ENCODE peak calls at places on chromosomes 4 and X, in six cellular contexts. One of them, this sample, is unnamed.

GRCh38 chr4:8730681-8731080 is 138.1 kb downstream of the CPZ start:
- DNase-seq in neuronal stem cell: no peak
- DNase-seq in CD8-positive, alpha-beta T cell: no peak
- DNase-seq in mesenchymal stem cell: no peak
- DNase-seq in uterus: no peak
- DNase-seq in lower lobe of right lung: peak; percentile 27
- DNase-seq in this sample: no peak

GRCh38 chr4:146179784-146180405 is 4.4 kb downstream of the LSM6 start:
- DNase-seq in CD8-positive, alpha-beta T cell: no peak
- DNase-seq in uterus: no peak
- DNase-seq in neuronal stem cell: no peak
- DNase-seq in mesenchymal stem cell: no peak
- DNase-seq in lower lobe of right lung: no peak
- DNase-seq in this sample: no peak

GRCh38 chr4:106301393-106302084 is 14.5 kb downstream of the TBCK start:
- DNase-seq in CD8-positive, alpha-beta T cell: no peak
- DNase-seq in neuronal stem cell: no peak
- DNase-seq in uterus: no peak
- DNase-seq in lower lobe of right lung: no peak
- DNase-seq in mesenchymal stem cell: no peak
- DNase-seq in this sample: no peak

GRCh38 chr4:141642068-141642467 is 5.7 kb downstream of the IL15 start:
- DNase-seq in uterus: no peak
- DNase-seq in mesenchymal stem cell: no peak
- DNase-seq in lower lobe of right lung: no peak
- DNase-seq in CD8-positive, alpha-beta T cell: no peak
- DNase-seq in neuronal stem cell: no peak
- DNase-seq in this sample: no peak

GRCh38 chrX:115894087-115894486 is 276.5 kb upstream of the AGTR2 start:
- DNase-seq in mesenchymal stem cell: no peak
- DNase-seq in lower lobe of right lung: no peak
- DNase-seq in neuronal stem cell: no peak
- DNase-seq in uterus: no peak
- DNase-seq in CD8-positive, alpha-beta T cell: no peak
- DNase-seq in this sample: no peak

GRCh38 chrX:130726661-130727060 is 176.3 kb downstream of the ENOX2 start:
- DNase-seq in mesenchymal stem cell: peak; percentile 46
- DNase-seq in CD8-positive, alpha-beta T cell: no peak
- DNase-seq in lower lobe of right lung: peak; percentile 47
- DNase-seq in neuronal stem cell: no peak
- DNase-seq in uterus: no peak
- DNase-seq in this sample: no peak

GRCh38 chr4:131302108-131302507 is 1847.0 kb upstream of the PCDH10 start:
- DNase-seq in lower lobe of right lung: no peak
- DNase-seq in CD8-positive, alpha-beta T cell: no peak
- DNase-seq in mesenchymal stem cell: no peak
- DNase-seq in neuronal stem cell: no peak
- DNase-seq in uterus: no peak
- DNase-seq in this sample: no peak

GRCh38 chrX:132833373-132833772 is 125.1 kb downstream of the HS6ST2 start:
- DNase-seq in mesenchymal stem cell: no peak
- DNase-seq in lower lobe of right lung: no peak
- DNase-seq in neuronal stem cell: no peak
- DNase-seq in CD8-positive, alpha-beta T cell: no peak
- DNase-seq in uterus: no peak
- DNase-seq in this sample: no peak

GRCh38 chrX:20913760-20914159 is 460.5 kb upstream of the CNKSR2 start:
- DNase-seq in neuronal stem cell: peak; percentile 41
- DNase-seq in uterus: no peak
- DNase-seq in CD8-positive, alpha-beta T cell: no peak
- DNase-seq in mesenchymal stem cell: no peak
- DNase-seq in lower lobe of right lung: no peak
- DNase-seq in this sample: no peak

GRCh38 chr4:133799916-133800315 is 401.7 kb downstream of the PABPC4L start:
- DNase-seq in neuronal stem cell: no peak
- DNase-seq in uterus: no peak
- DNase-seq in lower lobe of right lung: no peak
- DNase-seq in CD8-positive, alpha-beta T cell: no peak
- DNase-seq in mesenchymal stem cell: no peak
- DNase-seq in this sample: no peak

GRCh38 chr4:77566148-77566547 is 39.5 kb upstream of the CXCL13 start:
- DNase-seq in mesenchymal stem cell: no peak
- DNase-seq in lower lobe of right lung: no peak
- DNase-seq in uterus: no peak
- DNase-seq in neuronal stem cell: no peak
- DNase-seq in CD8-positive, alpha-beta T cell: no peak
- DNase-seq in this sample: no peak

GRCh38 chrX:55389376-55389775 is 62.6 kb upstream of the MAGEH1 start:
- DNase-seq in lower lobe of right lung: no peak
- DNase-seq in mesenchymal stem cell: no peak
- DNase-seq in neuronal stem cell: no peak
- DNase-seq in uterus: no peak
- DNase-seq in CD8-positive, alpha-beta T cell: no peak
- DNase-seq in this sample: no peak

GRCh38 chr4:5753766-5754528 is 42.9 kb downstream of the EVC start:
- DNase-seq in lower lobe of right lung: no peak
- DNase-seq in neuronal stem cell: no peak
- DNase-seq in uterus: peak; percentile 43
- DNase-seq in CD8-positive, alpha-beta T cell: no peak
- DNase-seq in mesenchymal stem cell: peak; percentile 86
- DNase-seq in this sample: peak; percentile 66

GRCh38 chr4:123877561-123877960 is 481.0 kb downstream of the SPRY1 start:
- DNase-seq in mesenchymal stem cell: no peak
- DNase-seq in uterus: no peak
- DNase-seq in lower lobe of right lung: no peak
- DNase-seq in neuronal stem cell: no peak
- DNase-seq in CD8-positive, alpha-beta T cell: no peak
- DNase-seq in this sample: no peak

GRCh38 chr4:48722509-48723446 is 57.3 kb downstream of the FRYL start:
- DNase-seq in lower lobe of right lung: no peak
- DNase-seq in mesenchymal stem cell: no peak
- DNase-seq in neuronal stem cell: no peak
- DNase-seq in CD8-positive, alpha-beta T cell: no peak
- DNase-seq in uterus: no peak
- DNase-seq in this sample: no peak

GRCh38 chr4:1613099-1613495 is 71.0 kb downstream of the FAM53A start:
- DNase-seq in mesenchymal stem cell: no peak
- DNase-seq in neuronal stem cell: no peak
- DNase-seq in lower lobe of right lung: no peak
- DNase-seq in CD8-positive, alpha-beta T cell: no peak
- DNase-seq in uterus: no peak
- DNase-seq in this sample: no peak
- H3K4me1 ChIP-seq in mesenchymal stem cell: peaks cover 2% of the 10 kb centered on the region
- H3K4me1 ChIP-seq in neuronal stem cell: no peaks in the 10 kb centered on the region
- H3K4me1 ChIP-seq in lower lobe of right lung: peaks cover 4% of the 10 kb centered on the region
- H3K4me1 ChIP-seq in CD8-positive, alpha-beta T cell: peaks cover 20% of the 10 kb centered on the region
- H3K4me1 ChIP-seq in uterus: no peaks in the 10 kb centered on the region
- H3K4me1 ChIP-seq in this sample: no peaks in the 10 kb centered on the region

GRCh38 chrX:46713672-46714487 is 45.0 kb downstream of the SLC9A7 start:
- DNase-seq in lower lobe of right lung: no peak
- DNase-seq in uterus: no peak
- DNase-seq in mesenchymal stem cell: peak; percentile 3
- DNase-seq in CD8-positive, alpha-beta T cell: no peak
- DNase-seq in neuronal stem cell: no peak
- DNase-seq in this sample: no peak
- H3K4me1 ChIP-seq in lower lobe of right lung: no peaks in the 10 kb centered on the region
- H3K4me1 ChIP-seq in uterus: no peaks in the 10 kb centered on the region
- H3K4me1 ChIP-seq in mesenchymal stem cell: no peaks in the 10 kb centered on the region
- H3K4me1 ChIP-seq in CD8-positive, alpha-beta T cell: no peaks in the 10 kb centered on the region
- H3K4me1 ChIP-seq in neuronal stem cell: no peaks in the 10 kb centered on the region
- H3K4me1 ChIP-seq in this sample: no peaks in the 10 kb centered on the region

GRCh38 chrX:56857042-56857441 is 128.0 kb downstream of the NBDY start:
- DNase-seq in neuronal stem cell: no peak
- DNase-seq in lower lobe of right lung: no peak
- DNase-seq in CD8-positive, alpha-beta T cell: no peak
- DNase-seq in uterus: no peak
- DNase-seq in mesenchymal stem cell: no peak
- DNase-seq in this sample: no peak
- H3K4me1 ChIP-seq in neuronal stem cell: no peaks in the 10 kb centered on the region
- H3K4me1 ChIP-seq in lower lobe of right lung: no peaks in the 10 kb centered on the region
- H3K4me1 ChIP-seq in CD8-positive, alpha-beta T cell: no peaks in the 10 kb centered on the region
- H3K4me1 ChIP-seq in uterus: no peaks in the 10 kb centered on the region
- H3K4me1 ChIP-seq in mesenchymal stem cell: no peaks in the 10 kb centered on the region
- H3K4me1 ChIP-seq in this sample: no peaks in the 10 kb centered on the region

GRCh38 chrX:13699183-13699826 is 10.4 kb downstream of the RAB9A start:
- DNase-seq in neuronal stem cell: no peak
- DNase-seq in lower lobe of right lung: no peak
- DNase-seq in uterus: no peak
- DNase-seq in CD8-positive, alpha-beta T cell: no peak
- DNase-seq in mesenchymal stem cell: peak; percentile 15
- DNase-seq in this sample: no peak
- H3K4me1 ChIP-seq in neuronal stem cell: no peaks in the 10 kb centered on the region
- H3K4me1 ChIP-seq in lower lobe of right lung: peaks cover 36% of the 10 kb centered on the region
- H3K4me1 ChIP-seq in uterus: no peaks in the 10 kb centered on the region
- H3K4me1 ChIP-seq in CD8-positive, alpha-beta T cell: peaks cover 39% of the 10 kb centered on the region
- H3K4me1 ChIP-seq in mesenchymal stem cell: peaks cover 3% of the 10 kb centered on the region
- H3K4me1 ChIP-seq in this sample: no peaks in the 10 kb centered on the region

DNA sequence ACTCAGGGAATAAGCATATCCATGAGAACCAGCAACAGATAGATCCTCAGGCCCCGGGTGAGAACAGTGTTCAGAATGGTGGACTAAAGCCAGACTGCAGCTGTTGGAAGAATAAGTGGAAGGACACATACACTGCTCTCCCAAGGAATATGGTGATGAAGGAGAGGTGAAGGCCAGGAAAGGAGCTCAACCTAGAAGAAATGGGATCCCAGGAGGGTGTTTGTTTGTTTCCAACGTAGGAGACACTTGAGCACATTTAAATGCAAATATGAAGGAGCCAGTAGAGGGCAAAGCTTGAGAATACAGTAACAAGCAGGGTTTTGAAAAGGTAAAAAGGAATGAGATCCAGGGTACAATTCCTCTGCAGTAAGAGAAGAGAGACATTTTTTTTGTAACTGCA is 42.4 kb upstream of the ATOH1 start:
- DNase-seq in neuronal stem cell: no peak
- DNase-seq in CD8-positive, alpha-beta T cell: no peak
- DNase-seq in lower lobe of right lung: no peak
- DNase-seq in mesenchymal stem cell: no peak
- DNase-seq in uterus: no peak
- DNase-seq in this sample: no peak
- H3K4me1 ChIP-seq in neuronal stem cell: no peaks in the 10 kb centered on the region
- H3K4me1 ChIP-seq in CD8-positive, alpha-beta T cell: no peaks in the 10 kb centered on the region
- H3K4me1 ChIP-seq in lower lobe of right lung: no peaks in the 10 kb centered on the region
- H3K4me1 ChIP-seq in mesenchymal stem cell: no peaks in the 10 kb centered on the region
- H3K4me1 ChIP-seq in uterus: no peaks in the 10 kb centered on the region
- H3K4me1 ChIP-seq in this sample: no peaks in the 10 kb centered on the region

GRCh38 chr4:76302856-76303438 is 3.6 kb upstream of the STBD1 start:
- DNase-seq in uterus: no peak
- DNase-seq in CD8-positive, alpha-beta T cell: no peak
- DNase-seq in neuronal stem cell: no peak
- DNase-seq in mesenchymal stem cell: peak; percentile 12
- DNase-seq in lower lobe of right lung: no peak
- DNase-seq in this sample: no peak

GRCh38 chr4:76306882-76307669 is 543 bp downstream of the STBD1 start:
- DNase-seq in CD8-positive, alpha-beta T cell: no peak
- DNase-seq in lower lobe of right lung: peak; percentile 78
- DNase-seq in uterus: peak; percentile 57
- DNase-seq in mesenchymal stem cell: peak; percentile 68
- DNase-seq in neuronal stem cell: peak; percentile 48
- DNase-seq in this sample: peak; percentile 59

GRCh38 chr4:76307670-76308014 is 1.1 kb downstream of the STBD1 start:
- DNase-seq in CD8-positive, alpha-beta T cell: no peak
- DNase-seq in mesenchymal stem cell: no peak
- DNase-seq in lower lobe of right lung: no peak
- DNase-seq in uterus: peak; percentile 27
- DNase-seq in neuronal stem cell: no peak
- DNase-seq in this sample: no peak

GRCh38 chr4:76305971-76306881 is at the start of gene STBD1:
- DNase-seq in mesenchymal stem cell: peak; percentile 78
- DNase-seq in neuronal stem cell: peak; percentile 73
- DNase-seq in CD8-positive, alpha-beta T cell: peak; percentile 24
- DNase-seq in lower lobe of right lung: peak; percentile 85
- DNase-seq in uterus: peak; percentile 78
- DNase-seq in this sample: peak; percentile 82

DNA sequence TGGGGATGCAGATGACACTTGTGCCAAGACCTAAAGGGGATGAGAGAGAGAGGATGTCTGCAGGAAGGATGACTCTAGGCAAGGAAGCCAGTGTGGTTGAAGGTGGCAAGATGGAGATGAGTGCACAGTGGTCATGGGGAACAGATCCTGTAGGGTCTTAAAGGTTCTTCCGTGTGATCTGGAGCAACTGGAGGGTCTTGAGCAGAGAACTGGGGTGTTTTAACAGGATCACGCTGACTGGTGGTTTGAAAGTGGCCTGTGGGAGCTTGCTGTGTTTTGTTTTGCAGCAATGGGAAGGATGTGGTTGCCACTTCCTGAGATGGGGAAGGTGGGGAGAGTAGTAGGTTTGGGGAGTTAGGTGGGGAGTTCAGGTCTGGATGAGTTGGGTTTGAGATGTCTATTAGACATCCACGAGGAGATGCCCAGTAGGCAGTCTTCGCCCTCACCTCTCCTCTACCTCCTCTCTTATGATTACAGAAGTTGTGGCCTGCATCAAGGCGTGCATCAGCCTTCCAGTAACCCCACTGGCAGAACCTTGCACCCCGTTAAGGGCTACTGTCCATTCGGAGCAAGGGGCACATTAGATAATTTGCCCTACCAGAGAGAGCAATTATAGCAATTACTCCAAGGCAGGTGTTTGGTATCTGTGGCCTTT is 1.4 kb upstream of the STBD1 start:
- DNase-seq in mesenchymal stem cell: no peak
- DNase-seq in CD8-positive, alpha-beta T cell: no peak
- DNase-seq in lower lobe of right lung: no peak
- DNase-seq in uterus: no peak
- DNase-seq in neuronal stem cell: no peak
- DNase-seq in this sample: no peak
- H3K4me1 ChIP-seq in mesenchymal stem cell: peaks cover 7% of the 10 kb centered on the region
- H3K4me1 ChIP-seq in CD8-positive, alpha-beta T cell: peaks cover 24% of the 10 kb centered on the region
- H3K4me1 ChIP-seq in lower lobe of right lung: peaks cover 26% of the 10 kb centered on the region
- H3K4me1 ChIP-seq in uterus: no peaks in the 10 kb centered on the region
- H3K4me1 ChIP-seq in neuronal stem cell: peaks cover 2% of the 10 kb centered on the region
- H3K4me1 ChIP-seq in this sample: peaks cover 35% of the 10 kb centered on the region

GRCh38 chrX:11040405-11040804 is 70.7 kb upstream of the HCCS start:
- DNase-seq in neuronal stem cell: no peak
- DNase-seq in uterus: no peak
- DNase-seq in lower lobe of right lung: no peak
- DNase-seq in mesenchymal stem cell: no peak
- DNase-seq in CD8-positive, alpha-beta T cell: no peak
- DNase-seq in this sample: no peak
- H3K4me1 ChIP-seq in neuronal stem cell: no peaks in the 10 kb centered on the region
- H3K4me1 ChIP-seq in uterus: no peaks in the 10 kb centered on the region
- H3K4me1 ChIP-seq in lower lobe of right lung: no peaks in the 10 kb centered on the region
- H3K4me1 ChIP-seq in mesenchymal stem cell: no peaks in the 10 kb centered on the region
- H3K4me1 ChIP-seq in CD8-positive, alpha-beta T cell: no peaks in the 10 kb centered on the region
- H3K4me1 ChIP-seq in this sample: no peaks in the 10 kb centered on the region